ENCODE peak calls at places on chromosomes 6 and 20, in six cellular contexts. One of them, this sample, is unnamed.

GRCh38 chr6:161919711-161920110 is 645.9 kb upstream of the AGPAT4 start:
- DNase-seq in spleen: no peak
- DNase-seq in AG09319: no peak
- DNase-seq in astrocyte of the cerebellum: no peak
- DNase-seq in activated B cell treated with CpG ODN at 0.5 μM for 24 hours: no peak
- DNase-seq in progenitor cell of endocrine pancreas: no peak
- DNase-seq in this sample: no peak

GRCh38 chr6:168756009-168756634 is 315.1 kb downstream of the SMOC2 start:
- DNase-seq in activated B cell treated with CpG ODN at 0.5 μM for 24 hours: no peak
- DNase-seq in astrocyte of the cerebellum: peak
- DNase-seq in AG09319: no peak
- DNase-seq in progenitor cell of endocrine pancreas: no peak
- DNase-seq in spleen: no peak
- DNase-seq in this sample: no peak

GRCh38 chr20:45959956-45960630 is 11.9 kb downstream of the ZNF335 start:
- DNase-seq in AG09319: no peak
- DNase-seq in astrocyte of the cerebellum: no peak
- DNase-seq in activated B cell treated with CpG ODN at 0.5 μM for 24 hours: no peak
- DNase-seq in spleen: peak
- DNase-seq in progenitor cell of endocrine pancreas: no peak
- DNase-seq in this sample: no peak

GRCh38 chr20:62938105-62938888 is at the start of gene GID8:
- DNase-seq in activated B cell treated with CpG ODN at 0.5 μM for 24 hours: peak
- DNase-seq in astrocyte of the cerebellum: no peak
- DNase-seq in progenitor cell of endocrine pancreas: peak
- DNase-seq in spleen: peak
- DNase-seq in AG09319: no peak
- DNase-seq in this sample: no peak

GRCh38 chr6:91149914-91150674 is 563.2 kb upstream of the MAP3K7 start:
- DNase-seq in AG09319: no peak
- DNase-seq in activated B cell treated with CpG ODN at 0.5 μM for 24 hours: no peak
- DNase-seq in astrocyte of the cerebellum: peak
- DNase-seq in progenitor cell of endocrine pancreas: no peak
- DNase-seq in spleen: no peak
- DNase-seq in this sample: peak

GRCh38 chr20:34143951-34144350 is 31.9 kb upstream of the EIF2S2 start:
- DNase-seq in astrocyte of the cerebellum: no peak
- DNase-seq in spleen: no peak
- DNase-seq in activated B cell treated with CpG ODN at 0.5 μM for 24 hours: no peak
- DNase-seq in AG09319: no peak
- DNase-seq in progenitor cell of endocrine pancreas: no peak
- DNase-seq in this sample: no peak

GRCh38 chr20:55693646-55694045 is 311.7 kb downstream of the CBLN4 start:
- DNase-seq in spleen: no peak
- DNase-seq in progenitor cell of endocrine pancreas: no peak
- DNase-seq in AG09319: no peak
- DNase-seq in astrocyte of the cerebellum: no peak
- DNase-seq in activated B cell treated with CpG ODN at 0.5 μM for 24 hours: no peak
- DNase-seq in this sample: no peak

GRCh38 chr20:56778765-56779195 is 149.7 kb downstream of the TFAP2C start:
- DNase-seq in spleen: peak
- DNase-seq in progenitor cell of endocrine pancreas: no peak
- DNase-seq in AG09319: no peak
- DNase-seq in activated B cell treated with CpG ODN at 0.5 μM for 24 hours: no peak
- DNase-seq in astrocyte of the cerebellum: no peak
- DNase-seq in this sample: no peak

GRCh38 chr6:41824571-41825569 is 37.4 kb downstream of the TOMM6 start:
- DNase-seq in progenitor cell of endocrine pancreas: no peak
- DNase-seq in activated B cell treated with CpG ODN at 0.5 μM for 24 hours: no peak
- DNase-seq in spleen: no peak
- DNase-seq in AG09319: no peak
- DNase-seq in astrocyte of the cerebellum: no peak
- DNase-seq in this sample: no peak

GRCh38 chr20:63831696-63832686 is 927 bp upstream of the ZBTB46 start:
- DNase-seq in progenitor cell of endocrine pancreas: peak
- DNase-seq in AG09319: no peak
- DNase-seq in spleen: peak
- DNase-seq in astrocyte of the cerebellum: no peak
- DNase-seq in activated B cell treated with CpG ODN at 0.5 μM for 24 hours: peak
- DNase-seq in this sample: no peak

GRCh38 chr6:4987427-4987826 is 16.4 kb downstream of the RPP40 start:
- DNase-seq in astrocyte of the cerebellum: no peak
- DNase-seq in spleen: no peak
- DNase-seq in progenitor cell of endocrine pancreas: no peak
- DNase-seq in AG09319: no peak
- DNase-seq in activated B cell treated with CpG ODN at 0.5 μM for 24 hours: no peak
- DNase-seq in this sample: no peak

GRCh38 chr6:13445005-13445743 is 42.2 kb downstream of the GFOD1 start:
- DNase-seq in spleen: peak
- DNase-seq in activated B cell treated with CpG ODN at 0.5 μM for 24 hours: no peak
- DNase-seq in astrocyte of the cerebellum: no peak
- DNase-seq in progenitor cell of endocrine pancreas: no peak
- DNase-seq in AG09319: no peak
- DNase-seq in this sample: no peak

GRCh38 chr20:35743693-35744491 is 1.8 kb upstream of the RBM39 start:
- DNase-seq in AG09319: no peak
- DNase-seq in astrocyte of the cerebellum: no peak
- DNase-seq in spleen: peak
- DNase-seq in activated B cell treated with CpG ODN at 0.5 μM for 24 hours: no peak
- DNase-seq in progenitor cell of endocrine pancreas: no peak
- DNase-seq in this sample: no peak

GRCh38 chr6:12714022-12714421 is 2.5 kb upstream of the PHACTR1 start:
- DNase-seq in spleen: no peak
- DNase-seq in progenitor cell of endocrine pancreas: no peak
- DNase-seq in activated B cell treated with CpG ODN at 0.5 μM for 24 hours: no peak
- DNase-seq in AG09319: no peak
- DNase-seq in astrocyte of the cerebellum: no peak
- DNase-seq in this sample: no peak

GRCh38 chr6:78583079-78583478 is 284.3 kb upstream of the IRAK1BP1 start:
- DNase-seq in AG09319: no peak
- DNase-seq in spleen: no peak
- DNase-seq in progenitor cell of endocrine pancreas: no peak
- DNase-seq in activated B cell treated with CpG ODN at 0.5 μM for 24 hours: no peak
- DNase-seq in astrocyte of the cerebellum: no peak
- DNase-seq in this sample: no peak

GRCh38 chr6:26534681-26535465 is 3.3 kb upstream of the HMGN4 start:
- DNase-seq in progenitor cell of endocrine pancreas: no peak
- DNase-seq in astrocyte of the cerebellum: no peak
- DNase-seq in AG09319: no peak
- DNase-seq in spleen: no peak
- DNase-seq in activated B cell treated with CpG ODN at 0.5 μM for 24 hours: no peak
- DNase-seq in this sample: peak

GRCh38 chr6:163416380-163416629 is 1.8 kb downstream of the QKI start:
- DNase-seq in astrocyte of the cerebellum: no peak
- DNase-seq in activated B cell treated with CpG ODN at 0.5 μM for 24 hours: no peak
- DNase-seq in AG09319: no peak
- DNase-seq in spleen: no peak
- DNase-seq in progenitor cell of endocrine pancreas: no peak
- DNase-seq in this sample: no peak

GRCh38 chr6:87407531-87407895 is 259 bp upstream of the CFAP206 start:
- DNase-seq in astrocyte of the cerebellum: no peak
- DNase-seq in progenitor cell of endocrine pancreas: no peak
- DNase-seq in spleen: no peak
- DNase-seq in activated B cell treated with CpG ODN at 0.5 μM for 24 hours: no peak
- DNase-seq in AG09319: no peak
- DNase-seq in this sample: peak

GRCh38 chr6:37456126-37456525 is 23.1 kb downstream of the CMTR1 start:
- DNase-seq in AG09319: no peak
- DNase-seq in activated B cell treated with CpG ODN at 0.5 μM for 24 hours: no peak
- DNase-seq in spleen: no peak
- DNase-seq in astrocyte of the cerebellum: peak
- DNase-seq in progenitor cell of endocrine pancreas: no peak
- DNase-seq in this sample: no peak

GRCh38 chr20:24948939-24949679 is at the start of gene CST7:
- DNase-seq in spleen: peak
- DNase-seq in AG09319: no peak
- DNase-seq in activated B cell treated with CpG ODN at 0.5 μM for 24 hours: no peak
- DNase-seq in astrocyte of the cerebellum: no peak
- DNase-seq in progenitor cell of endocrine pancreas: no peak
- DNase-seq in this sample: no peak

GRCh38 chr6:118017301-118017854 is 110.3 kb downstream of the SLC35F1 start:
- DNase-seq in AG09319: no peak
- DNase-seq in activated B cell treated with CpG ODN at 0.5 μM for 24 hours: no peak
- DNase-seq in progenitor cell of endocrine pancreas: no peak
- DNase-seq in spleen: no peak
- DNase-seq in astrocyte of the cerebellum: no peak
- DNase-seq in this sample: no peak

GRCh38 chr6:72042088-72042487 is 155.7 kb downstream of the RIMS1 start:
- DNase-seq in progenitor cell of endocrine pancreas: no peak
- DNase-seq in activated B cell treated with CpG ODN at 0.5 μM for 24 hours: no peak
- DNase-seq in spleen: no peak
- DNase-seq in AG09319: no peak
- DNase-seq in astrocyte of the cerebellum: no peak
- DNase-seq in this sample: no peak

GRCh38 chr6:1321715-1322114 is 9.8 kb downstream of the FOXQ1 start:
- DNase-seq in activated B cell treated with CpG ODN at 0.5 μM for 24 hours: no peak
- DNase-seq in progenitor cell of endocrine pancreas: no peak
- DNase-seq in spleen: no peak
- DNase-seq in AG09319: peak
- DNase-seq in astrocyte of the cerebellum: no peak
- DNase-seq in this sample: no peak

GRCh38 chr6:81736428-81736827 is 16.1 kb downstream of the TENT5A start:
- DNase-seq in activated B cell treated with CpG ODN at 0.5 μM for 24 hours: no peak
- DNase-seq in progenitor cell of endocrine pancreas: no peak
- DNase-seq in AG09319: no peak
- DNase-seq in astrocyte of the cerebellum: no peak
- DNase-seq in spleen: no peak
- DNase-seq in this sample: no peak

GRCh38 chr6:127266892-127267741 is 453 bp downstream of the RNF146 start:
- DNase-seq in astrocyte of the cerebellum: no peak
- DNase-seq in progenitor cell of endocrine pancreas: no peak
- DNase-seq in activated B cell treated with CpG ODN at 0.5 μM for 24 hours: peak
- DNase-seq in AG09319: peak
- DNase-seq in spleen: peak
- DNase-seq in this sample: no peak

GRCh38 chr6:7805088-7805756 is 79.3 kb downstream of the BMP6 start:
- DNase-seq in astrocyte of the cerebellum: no peak
- DNase-seq in spleen: no peak
- DNase-seq in AG09319: no peak
- DNase-seq in activated B cell treated with CpG ODN at 0.5 μM for 24 hours: no peak
- DNase-seq in progenitor cell of endocrine pancreas: no peak
- DNase-seq in this sample: no peak

GRCh38 chr20:57698191-57698866 is 11.5 kb downstream of the PMEPA1 start:
- DNase-seq in spleen: no peak
- DNase-seq in progenitor cell of endocrine pancreas: no peak
- DNase-seq in activated B cell treated with CpG ODN at 0.5 μM for 24 hours: no peak
- DNase-seq in AG09319: peak
- DNase-seq in astrocyte of the cerebellum: peak
- DNase-seq in this sample: peak

GRCh38 chr6:138803914-138804313 is 8.0 kb downstream of the ECT2L start:
- DNase-seq in astrocyte of the cerebellum: no peak
- DNase-seq in progenitor cell of endocrine pancreas: no peak
- DNase-seq in activated B cell treated with CpG ODN at 0.5 μM for 24 hours: no peak
- DNase-seq in spleen: no peak
- DNase-seq in AG09319: no peak
- DNase-seq in this sample: no peak

GRCh38 chr6:2873643-2874042 is 29.5 kb downstream of the SERPINB9 start:
- DNase-seq in AG09319: no peak
- DNase-seq in progenitor cell of endocrine pancreas: no peak
- DNase-seq in spleen: no peak
- DNase-seq in astrocyte of the cerebellum: no peak
- DNase-seq in activated B cell treated with CpG ODN at 0.5 μM for 24 hours: no peak
- DNase-seq in this sample: no peak

GRCh38 chr6:149242883-149243282 is 74.6 kb upstream of the TAB2 start:
- DNase-seq in astrocyte of the cerebellum: no peak
- DNase-seq in spleen: no peak
- DNase-seq in progenitor cell of endocrine pancreas: no peak
- DNase-seq in AG09319: no peak
- DNase-seq in activated B cell treated with CpG ODN at 0.5 μM for 24 hours: no peak
- DNase-seq in this sample: no peak
- TF ChIP-seq CTCF in astrocyte of the cerebellum: no peak
- TF ChIP-seq CTCF in spleen: no peak
- TF ChIP-seq CTCF in progenitor cell of endocrine pancreas: no peak
- TF ChIP-seq CTCF in AG09319: no peak
- TF ChIP-seq CTCF in activated B cell treated with CpG ODN at 0.5 μM for 24 hours: no peak
- TF ChIP-seq CTCF in this sample: no peak

GRCh38 chr6:44113396-44113795 is 13.9 kb downstream of the MRPL14 start:
- DNase-seq in activated B cell treated with CpG ODN at 0.5 μM for 24 hours: no peak
- DNase-seq in progenitor cell of endocrine pancreas: no peak
- DNase-seq in AG09319: no peak
- DNase-seq in spleen: no peak
- DNase-seq in astrocyte of the cerebellum: no peak
- DNase-seq in this sample: no peak
- TF ChIP-seq CTCF in activated B cell treated with CpG ODN at 0.5 μM for 24 hours: no peak
- TF ChIP-seq CTCF in progenitor cell of endocrine pancreas: peak
- TF ChIP-seq CTCF in AG09319: no peak
- TF ChIP-seq CTCF in spleen: peak
- TF ChIP-seq CTCF in astrocyte of the cerebellum: peak
- TF ChIP-seq CTCF in this sample: peak

GRCh38 chr6:44670146-44670545 is 282.6 kb downstream of the CDC5L start:
- DNase-seq in progenitor cell of endocrine pancreas: no peak
- DNase-seq in AG09319: no peak
- DNase-seq in activated B cell treated with CpG ODN at 0.5 μM for 24 hours: no peak
- DNase-seq in spleen: no peak
- DNase-seq in astrocyte of the cerebellum: no peak
- DNase-seq in this sample: no peak

GRCh38 chr6:44668976-44669934 is 281.7 kb downstream of the CDC5L start:
- DNase-seq in activated B cell treated with CpG ODN at 0.5 μM for 24 hours: no peak
- DNase-seq in AG09319: no peak
- DNase-seq in astrocyte of the cerebellum: no peak
- DNase-seq in progenitor cell of endocrine pancreas: no peak
- DNase-seq in spleen: no peak
- DNase-seq in this sample: no peak

GRCh38 chr6:44667226-44667625 is 279.7 kb downstream of the CDC5L start:
- DNase-seq in activated B cell treated with CpG ODN at 0.5 μM for 24 hours: no peak
- DNase-seq in astrocyte of the cerebellum: peak
- DNase-seq in spleen: no peak
- DNase-seq in AG09319: peak
- DNase-seq in progenitor cell of endocrine pancreas: no peak
- DNase-seq in this sample: peak

GRCh38 chr6:44667668-44668390 is 280.3 kb downstream of the CDC5L start:
- DNase-seq in activated B cell treated with CpG ODN at 0.5 μM for 24 hours: no peak
- DNase-seq in AG09319: no peak
- DNase-seq in astrocyte of the cerebellum: no peak
- DNase-seq in progenitor cell of endocrine pancreas: peak
- DNase-seq in spleen: no peak
- DNase-seq in this sample: no peak

GRCh38 chr6:44668391-44668930 is 281.0 kb downstream of the CDC5L start:
- DNase-seq in spleen: no peak
- DNase-seq in progenitor cell of endocrine pancreas: no peak
- DNase-seq in AG09319: no peak
- DNase-seq in astrocyte of the cerebellum: no peak
- DNase-seq in activated B cell treated with CpG ODN at 0.5 μM for 24 hours: no peak
- DNase-seq in this sample: no peak
- TF ChIP-seq CTCF in spleen: no peak
- TF ChIP-seq CTCF in progenitor cell of endocrine pancreas: no peak
- TF ChIP-seq CTCF in AG09319: no peak
- TF ChIP-seq CTCF in astrocyte of the cerebellum: no peak
- TF ChIP-seq CTCF in activated B cell treated with CpG ODN at 0.5 μM for 24 hours: no peak
- TF ChIP-seq CTCF in this sample: no peak

DNA sequence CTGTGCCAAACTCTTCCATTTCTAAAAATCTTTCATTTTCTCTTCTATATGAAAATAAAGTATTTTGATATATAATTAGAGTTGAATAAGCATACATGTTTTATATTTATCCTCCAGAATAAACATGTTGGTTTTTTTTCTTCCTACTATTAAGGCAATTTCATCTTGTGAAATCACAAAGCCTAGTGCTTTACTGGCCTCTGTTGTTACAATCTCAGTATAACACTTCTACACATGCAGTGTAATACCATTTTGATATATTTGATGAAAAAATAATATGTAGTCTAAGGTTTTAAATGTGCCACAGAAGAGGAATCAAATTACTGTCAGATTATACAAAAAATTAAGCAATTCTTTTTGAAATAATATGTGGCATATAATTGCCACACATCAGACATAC is 225.3 kb upstream of the MANEA start:
- DNase-seq in spleen: no peak
- DNase-seq in progenitor cell of endocrine pancreas: no peak
- DNase-seq in activated B cell treated with CpG ODN at 0.5 μM for 24 hours: no peak
- DNase-seq in astrocyte of the cerebellum: no peak
- DNase-seq in AG09319: no peak
- DNase-seq in this sample: no peak
- TF ChIP-seq CTCF in spleen: no peak
- TF ChIP-seq CTCF in progenitor cell of endocrine pancreas: peak
- TF ChIP-seq CTCF in activated B cell treated with CpG ODN at 0.5 μM for 24 hours: no peak
- TF ChIP-seq CTCF in astrocyte of the cerebellum: no peak
- TF ChIP-seq CTCF in AG09319: no peak
- TF ChIP-seq CTCF in this sample: peak

This sample was measured in epithelial cell of proximal tubule.